ENCODE peak calls at places on chromosome 22, in six cellular contexts. D is endothelial cell of umbilical vein, U is body of pancreas, X is heart right ventricle, W is MM.1S, M is cardiac muscle cell. C is an unnamed sample.

GRCh38 chr22:25763239-25763777 is 21.3 kb downstream of the MYO18B start:
- DNase-seq in U (no peak), M (no peak), X (no peak), W (no peak), D (no peak), C (no peak)

GRCh38 chr22:20034143-20034542 is 13.2 kb downstream of the TANGO2 start:
- DNase-seq in D (no peak), W (no peak), M (no peak), U (no peak), X (no peak), C (no peak)

GRCh38 chr22:18965526-18966421 is 29.7 kb upstream of the PRODH start:
- DNase-seq in M (no peak), X (no peak), U (no peak), W (no peak), D (no peak), C (no peak)

GRCh38 chr22:43996170-43996980 is 27.7 kb upstream of the PARVB start:
- DNase-seq in W (peak), U (peak), D (peak), M (no peak), X (peak), C (peak)

GRCh38 chr22:24066260-24066659 is 55.2 kb downstream of the CABIN1 start:
- DNase-seq in W (no peak), U (no peak), D (no peak), M (no peak), X (peak), C (no peak)

GRCh38 chr22:29315286-29316195 is at the start of gene RASL10A:
- DNase-seq in D (no peak), X (no peak), U (no peak), W (no peak), M (no peak), C (no peak)

GRCh38 chr22:44384981-44385610 is 72.3 kb upstream of the SHISAL1 start:
- DNase-seq in X (no peak), U (no peak), D (no peak), M (no peak), W (no peak), C (no peak)

GRCh38 chr22:23984430-23984829 is 4.5 kb downstream of the GSTT2 start:
- DNase-seq in U (peak), X (no peak), W (peak), D (peak), M (peak), C (peak)

GRCh38 chr22:37498289-37498909 is 12.2 kb upstream of the MFNG start:
- DNase-seq in U (peak), D (peak), M (no peak), X (no peak), W (peak), C (peak)

GRCh38 chr22:23884133-23884532 is 10.1 kb upstream of the MIF start:
- DNase-seq in X (no peak), D (no peak), W (no peak), U (no peak), M (no peak), C (no peak)

GRCh38 chr22:17460895-17461294 is 91.6 kb downstream of the CECR2 start:
- DNase-seq in X (no peak), W (no peak), M (no peak), U (no peak), D (no peak), C (no peak)

GRCh38 chr22:37233751-37234631 is 10.1 kb downstream of the RAC2 start:
- DNase-seq in W (no peak), U (no peak), D (no peak), X (no peak), M (peak), C (no peak)

GRCh38 chr22:42060489-42060888 is 10.1 kb downstream of the NAGA start:
- DNase-seq in D (no peak), M (no peak), U (no peak), W (no peak), X (no peak), C (no peak)

GRCh38 chr22:17786435-17787158 is 12.3 kb upstream of the BID start:
- DNase-seq in D (peak), U (no peak), X (peak), M (peak), W (no peak), C (no peak)

GRCh38 chr22:20524004-20524481 is 16.6 kb downstream of the MED15 start:
- DNase-seq in M (no peak), U (no peak), X (no peak), D (no peak), W (no peak), C (no peak)

GRCh38 chr22:48897638-48897954 is 930.1 kb downstream of the BRD1 start:
- DNase-seq in D (no peak), X (no peak), M (no peak), U (no peak), W (no peak), C (no peak)

GRCh38 chr22:17898375-17898774 is 124.1 kb upstream of the BID start:
- DNase-seq in M (no peak), W (no peak), X (no peak), U (no peak), D (no peak), C (no peak)

GRCh38 chr22:43436536-43437267 is 24.9 kb downstream of the MPPED1 start:
- DNase-seq in D (no peak), M (no peak), W (no peak), U (no peak), X (no peak), C (no peak)

GRCh38 chr22:20964090-20964798 is 2.8 kb upstream of the AIFM3 start:
- DNase-seq in W (no peak), M (no peak), D (no peak), U (no peak), X (no peak), C (no peak)

GRCh38 chr22:22167791-22168189 is 76.8 kb upstream of the VPREB1 start:
- DNase-seq in D (no peak), W (peak), M (no peak), X (no peak), U (no peak), C (peak)

GRCh38 chr22:37610480-37611148 is 2.0 kb downstream of the GGA1 start:
- DNase-seq in X (no peak), W (no peak), U (no peak), D (no peak), M (no peak), C (no peak)

GRCh38 chr22:39314251-39314971 is 5.0 kb downstream of the RPL3 start:
- DNase-seq in M (no peak), W (no peak), X (no peak), U (peak), D (no peak), C (no peak)

GRCh38 chr22:43887391-43887790 is 4.4 kb downstream of the PNPLA5 start:
- DNase-seq in W (no peak), U (no peak), M (no peak), D (no peak), X (no peak), C (no peak)

GRCh38 chr22:35548762-35549106 is 8.1 kb downstream of the RASD2 start:
- DNase-seq in M (no peak), W (no peak), U (no peak), X (no peak), D (no peak), C (no peak)

GRCh38 chr22:21972293-21972779 is 10.3 kb downstream of the TOP3B start:
- DNase-seq in U (peak), D (peak), M (peak), X (no peak), W (peak), C (peak)

GRCh38 chr22:33652596-33652995 is 267.7 kb downstream of the LARGE1 start:
- DNase-seq in W (no peak), X (no peak), M (no peak), U (no peak), D (no peak), C (no peak)

GRCh38 chr22:23823331-23823791 is 15.4 kb downstream of the DERL3 start:
- DNase-seq in X (peak), U (no peak), W (no peak), M (peak), D (no peak), C (no peak)

GRCh38 chr22:17130199-17130598 is 9.0 kb upstream of the TMEM121B start:
- DNase-seq in M (no peak), X (no peak), W (no peak), U (no peak), D (no peak), C (no peak)

GRCh38 chr22:39292561-39293074 is 26.8 kb downstream of the RPL3 start:
- DNase-seq in X (peak), M (peak), W (no peak), U (peak), D (peak), C (no peak)

GRCh38 chr22:38203855-38204497 is 2.2 kb downstream of the MAFF start:
- DNase-seq in M (no peak), W (no peak), U (no peak), D (peak), X (no peak), C (no peak)

GRCh38 chr22:35563211-35563610 is 22.6 kb downstream of the RASD2 start:
- DNase-seq in D (no peak), M (no peak), X (no peak), W (no peak), U (no peak), C (no peak)

GRCh38 chr22:44336962-44337657 is 24.4 kb upstream of the SHISAL1 start:
- DNase-seq in U (no peak), X (no peak), D (no peak), W (no peak), M (no peak), C (no peak)

GRCh38 chr22:35410663-35411034 is 10.7 kb downstream of the MCM5 start:
- DNase-seq in U (no peak), W (no peak), M (no peak), D (no peak), X (no peak), C (no peak)

GRCh38 chr22:43852605-43853327 is 9.5 kb downstream of the SULT4A1 start:
- DNase-seq in M (no peak), U (no peak), D (no peak), X (no peak), W (no peak), C (no peak)

GRCh38 chr22:22073769-22074561 is 91.4 kb upstream of the TOP3B start:
- DNase-seq in D (no peak), M (no peak), U (no peak), X (no peak), W (no peak), C (no peak)

GRCh38 chr22:38776086-38776485 is 17.9 kb downstream of the DNAL4 start:
- DNase-seq in U (no peak), M (no peak), X (no peak), W (no peak), D (peak), C (no peak)

GRCh38 chr22:21043856-21044535 is 1.8 kb upstream of the LRRC74B start:
- DNase-seq in U (no peak), D (no peak), M (no peak), X (no peak), W (no peak), C (no peak)

GRCh38 chr22:23142546-23143105 is 836 bp upstream of the RSPH14 start:
- DNase-seq in U (no peak), W (no peak), X (no peak), D (no peak), M (no peak), C (no peak)

GRCh38 chr22:30865656-30866055 is 102.9 kb downstream of the MORC2 start:
- DNase-seq in U (no peak), D (no peak), W (no peak), M (no peak), X (no peak), C (no peak)

GRCh38 chr22:30864441-30865420 is 103.8 kb downstream of the MORC2 start:
- DNase-seq in D (no peak), X (no peak), U (no peak), W (no peak), M (no peak), C (no peak)

GRCh38 chr22:30861131-30861530 is 107.4 kb downstream of the MORC2 start:
- DNase-seq in D (no peak), U (no peak), M (no peak), W (no peak), X (no peak), C (no peak)

GRCh38 chr22:30861688-30862552 is 106.7 kb downstream of the MORC2 start:
- DNase-seq in U (no peak), D (no peak), X (no peak), M (no peak), W (no peak), C (peak)

DNA sequence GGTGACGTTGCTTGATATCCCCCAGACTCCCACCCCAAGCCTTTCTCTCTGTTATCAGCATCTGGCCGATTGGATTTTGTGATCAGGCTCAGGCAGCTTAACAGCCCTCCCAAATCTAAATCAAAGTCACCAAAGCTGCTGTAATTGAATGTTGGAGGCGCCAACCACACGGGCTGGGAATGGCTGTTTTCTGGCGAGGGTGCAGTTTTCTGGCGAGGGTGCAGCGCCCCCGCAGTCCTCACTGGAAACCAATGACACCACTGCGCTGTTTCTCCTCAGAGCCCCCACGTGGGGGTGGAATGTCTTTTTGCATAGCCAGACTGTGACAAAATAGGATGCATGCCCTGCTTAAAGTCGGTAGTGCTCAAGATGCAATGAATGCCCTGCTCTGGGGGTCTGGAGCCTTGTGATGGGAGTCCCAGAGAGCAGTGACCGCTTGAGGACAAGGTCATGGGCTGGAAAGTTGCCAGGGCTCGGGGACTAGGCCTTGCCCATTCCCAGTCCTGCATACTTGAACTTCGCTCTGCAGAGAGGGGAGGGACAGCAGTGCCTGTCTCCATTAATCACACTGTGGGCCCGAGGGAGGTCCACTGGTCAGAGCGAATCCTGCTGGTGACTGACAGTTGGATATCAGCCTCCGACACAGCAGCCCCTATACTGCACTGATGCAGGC is 105.3 kb downstream of the MORC2 start:
- DNase-seq in U (no peak), M (peak), D (no peak), X (no peak), W (no peak), C (no peak)
- TF ChIP-seq CTCF in U (no peak), M (peak), D (no peak), X (no peak), W (no peak), C (no peak)

GRCh38 chr22:50326959-50327710 is at the start of gene DENND6B:
- DNase-seq in M (peak), U (peak), D (peak), X (peak), W (peak), C (peak)
- TF ChIP-seq CTCF in M (no peak), U (peak), D (peak), X (peak), W (no peak), C (peak)

GRCh38 chr22:27317156-27317555 is 484.4 kb downstream of the MN1 start:
- DNase-seq in M (peak), X (no peak), D (no peak), W (no peak), U (no peak), C (no peak)
- TF ChIP-seq CTCF in M (peak), X (no peak), D (no peak), W (no peak), U (no peak), C (no peak)

DNA sequence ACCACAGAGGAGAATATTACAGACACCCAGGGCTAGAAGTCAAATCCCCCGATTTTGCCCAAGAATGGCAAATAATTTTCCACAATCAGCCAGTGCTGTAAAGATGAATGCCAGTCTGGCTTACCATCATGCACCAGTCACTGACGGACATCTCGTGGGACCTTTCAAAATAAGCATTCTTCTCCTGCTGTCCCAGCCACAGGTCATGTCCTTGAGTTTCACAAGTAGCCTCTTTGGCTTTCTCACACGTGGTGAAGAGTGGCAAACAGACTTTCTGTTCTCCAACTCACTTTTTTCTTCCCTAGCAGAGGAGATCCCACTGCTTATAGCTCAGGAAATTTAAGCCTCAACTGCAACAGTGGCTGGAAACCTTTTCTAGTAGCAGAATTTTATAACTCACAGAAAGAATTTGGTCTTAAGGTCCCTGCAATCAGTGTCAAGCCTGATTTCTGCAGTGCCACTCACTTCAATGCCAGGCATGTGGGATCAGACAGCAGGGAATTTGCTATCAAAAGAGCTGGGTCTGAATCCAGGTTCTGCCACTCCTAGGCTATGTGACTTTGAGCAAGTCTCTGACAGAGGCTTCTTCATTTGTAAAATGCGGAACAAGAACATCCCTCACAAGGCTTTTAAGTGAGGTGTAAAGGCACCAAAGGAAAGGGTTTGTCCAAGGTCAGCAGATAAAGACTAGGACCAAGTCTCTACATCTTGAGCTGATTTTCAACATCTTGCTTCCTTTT is 3.6 kb downstream of the PIK3IP1 start:
- DNase-seq in M (no peak), U (no peak), X (no peak), D (no peak), W (no peak), C (no peak)
- TF ChIP-seq CTCF in M (no peak), U (no peak), X (no peak), D (no peak), W (no peak), C (no peak)

GRCh38 chr22:46250035-46250782 is at the start of gene CDPF1:
- DNase-seq in W (peak), X (peak), D (peak), M (peak), U (peak), C (peak)
- TF ChIP-seq CTCF in W (no peak), X (no peak), D (no peak), M (no peak), U (peak), C (no peak)

GRCh38 chr22:46121523-46122287 is 28.6 kb upstream of the PPARA start:
- DNase-seq in U (no peak), X (no peak), W (no peak), M (no peak), D (no peak), C (no peak)

GRCh38 chr22:46121079-46121478 is 29.2 kb upstream of the PPARA start:
- DNase-seq in D (no peak), M (no peak), W (no peak), U (no peak), X (no peak), C (no peak)

GRCh38 chr22:46119093-46119728 is 31.1 kb upstream of the PPARA start:
- DNase-seq in M (no peak), W (no peak), D (no peak), X (no peak), U (no peak), C (no peak)

GRCh38 chr22:46120420-46120737 is 29.9 kb upstream of the PPARA start:
- DNase-seq in X (no peak), U (no peak), W (no peak), M (no peak), D (no peak), C (no peak)

DNA sequence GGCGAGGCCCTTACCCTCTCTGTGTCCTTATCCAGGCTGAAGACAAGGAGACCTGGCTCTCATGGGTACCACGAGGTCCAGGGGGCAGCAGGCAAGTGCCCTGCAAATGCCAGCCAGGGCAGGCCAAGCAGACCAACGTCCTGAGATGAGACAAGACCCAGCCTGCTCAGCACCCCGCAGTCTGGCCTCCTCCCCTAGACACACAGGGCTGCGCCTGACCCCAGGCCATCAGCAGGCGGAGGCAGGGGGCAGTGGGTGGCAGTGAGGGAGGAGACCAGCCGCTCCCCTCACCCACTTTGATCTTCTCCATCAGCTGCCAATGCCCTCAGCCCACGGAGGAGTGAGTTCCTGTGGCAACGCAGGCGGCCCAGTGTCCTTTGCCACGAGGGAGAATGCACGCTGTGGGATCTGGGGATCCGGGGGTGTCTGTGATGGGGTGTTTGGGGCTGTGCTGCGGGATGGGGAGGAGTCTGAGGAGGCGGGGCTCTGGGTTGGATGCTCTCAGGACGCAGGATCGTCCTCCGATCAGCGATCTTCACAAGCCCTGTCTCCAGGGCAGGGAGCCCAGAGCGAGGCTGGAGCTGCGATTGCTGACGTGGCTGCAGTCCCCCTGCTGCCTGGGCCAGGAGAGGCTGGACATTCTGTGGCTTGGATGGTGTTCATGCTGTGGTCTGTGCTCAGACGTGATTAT is 30.5 kb upstream of the PPARA start:
- DNase-seq in U (peak), W (no peak), M (peak), X (no peak), D (no peak), C (no peak)
- TF ChIP-seq CTCF in U (no peak), W (no peak), M (peak), X (no peak), D (no peak), C (no peak)

DNA sequence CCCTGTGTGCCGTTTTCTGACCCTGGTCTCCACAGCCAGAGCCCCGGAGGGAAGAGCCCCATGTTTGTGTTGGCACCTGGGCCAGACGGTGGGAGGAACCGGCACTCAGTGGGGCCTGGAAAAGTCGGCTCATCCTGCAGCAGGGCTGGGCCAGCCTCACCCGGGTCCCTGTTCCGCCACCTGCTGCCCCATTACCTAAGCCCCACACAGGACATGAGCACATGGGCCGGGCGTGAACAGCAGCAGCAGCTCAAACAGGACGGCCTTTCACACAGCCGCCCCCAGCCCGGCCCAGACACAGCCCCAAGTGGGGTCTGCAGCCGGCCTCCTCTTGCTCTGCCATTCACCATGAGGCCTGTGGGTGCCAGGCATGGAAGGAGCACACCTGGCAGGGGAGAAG is 302.4 kb downstream of the MN1 start:
- DNase-seq in X (no peak), U (no peak), M (no peak), D (peak), W (no peak), C (no peak)
- TF ChIP-seq CTCF in X (no peak), U (no peak), M (no peak), D (no peak), W (no peak), C (no peak)